ENCODE peak calls at places on chromosome 4, in four cellular contexts. A is IMR-90, E is H9, T is H1. B is an unnamed sample.

GRCh38 chr4:27702710-27703431 is 842.2 kb downstream of the STIM2 start:
- DNase-seq in A (peak), E (peak), T (peak), B (peak)

GRCh38 chr4:155353923-155354540 is 22.7 kb downstream of the MAP9 start:
- DNase-seq in A (peak), E (peak), T (peak), B (peak)

GRCh38 chr4:1628892-1629703 is 55.0 kb downstream of the FAM53A start:
- DNase-seq in A (peak), E (peak), T (peak), B (peak)

GRCh38 chr4:177405508-177405907 is 36.7 kb downstream of the AGA start:
- DNase-seq in A (no peak), E (no peak), T (no peak), B (no peak)

GRCh38 chr4:55733874-55734437 is 85.6 kb upstream of the EXOC1L start:
- DNase-seq in A (peak), E (no peak), T (no peak), B (no peak)

GRCh38 chr4:174578366-174578765 is 56.1 kb upstream of the HPGD start:
- DNase-seq in A (no peak), E (no peak), T (no peak), B (no peak)

GRCh38 chr4:152102184-152103000 is 341.6 kb upstream of the GATB start:
- DNase-seq in A (peak), E (no peak), T (no peak), B (peak)

GRCh38 chr4:76811604-76812412 is 86.1 kb downstream of the SOWAHB start:
- DNase-seq in A (peak), E (peak), T (no peak), B (peak)

GRCh38 chr4:102343964-102344519 is 1.2 kb downstream of the SLC39A8 start:
- DNase-seq in A (peak), E (no peak), T (no peak), B (no peak)

GRCh38 chr4:24473309-24473721 is 111.0 kb downstream of the DHX15 start:
- DNase-seq in A (peak), E (no peak), T (peak), B (peak)

GRCh38 chr4:169791064-169791463 is 33.3 kb upstream of the HPF1 start:
- DNase-seq in A (no peak), E (no peak), T (no peak), B (no peak)

GRCh38 chr4:27828843-27829242 is 968.2 kb downstream of the STIM2 start:
- DNase-seq in A (no peak), E (no peak), T (no peak), B (peak)

GRCh38 chr4:152258804-152259708 is 276.8 kb downstream of the FBXW7 start:
- DNase-seq in A (peak), E (no peak), T (no peak), B (peak)

GRCh38 chr4:128863314-128864075 is 54.0 kb downstream of the JADE1 start:
- DNase-seq in A (peak), E (peak), T (peak), B (peak)

DNA sequence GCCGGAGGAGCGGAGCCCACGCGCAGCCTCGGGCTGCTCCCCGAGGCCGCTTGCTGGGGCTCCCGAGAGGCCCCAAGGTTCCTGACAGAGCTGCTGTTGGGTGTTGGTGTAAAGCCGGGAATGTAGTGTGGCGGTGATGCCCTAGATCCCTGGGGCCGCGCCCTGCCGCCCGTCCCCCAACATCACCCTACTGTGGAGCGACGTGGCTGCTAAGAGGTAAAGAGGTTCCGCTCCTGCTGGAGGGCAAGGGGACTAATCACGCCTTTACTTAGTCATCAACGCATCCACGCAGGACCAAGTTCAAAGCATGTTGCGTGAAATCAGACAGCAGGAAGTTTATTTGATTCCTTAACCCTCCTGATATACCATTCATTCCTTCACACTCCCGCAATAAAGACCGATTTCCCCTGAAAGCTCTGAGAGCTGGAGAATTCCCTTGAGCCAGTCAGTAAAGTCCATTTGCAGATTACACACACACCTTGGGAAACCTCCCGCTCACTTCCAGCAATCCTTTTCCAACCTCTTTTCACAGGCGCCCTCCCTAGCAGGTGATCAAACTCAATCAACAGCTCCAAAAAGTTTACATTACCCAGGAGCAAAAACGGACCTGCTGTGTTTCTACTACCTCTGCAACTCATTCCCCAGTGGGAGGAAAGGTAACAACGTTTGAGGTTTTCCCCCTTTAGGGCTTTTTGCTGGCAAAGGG is 578 bp upstream of the GABRA2 start:
- DNase-seq in A (no peak), E (peak), T (no peak), B (peak)
- H2BK15ac ChIP-seq in A (no peak), E (no peak), T (no peak), B (no peak)

GRCh38 chr4:118883861-118884260 is 4.8 kb upstream of the SYNPO2 start:
- DNase-seq in A (no peak), E (no peak), T (no peak), B (peak)
- H3K56ac ChIP-seq in A (no peak), E (no peak), T (no peak), B (no peak)

GRCh38 chr4:2762048-2762447 is 5.9 kb upstream of the TNIP2 start:
- DNase-seq in A (no peak), E (no peak), T (no peak), B (no peak)

GRCh38 chr4:2767046-2767704 is 11.0 kb upstream of the TNIP2 start:
- DNase-seq in A (no peak), E (no peak), T (no peak), B (no peak)

GRCh38 chr4:2765832-2766526 is 9.8 kb upstream of the TNIP2 start:
- DNase-seq in A (no peak), E (no peak), T (no peak), B (no peak)

GRCh38 chr4:2761035-2761923 is 5.1 kb upstream of the TNIP2 start:
- DNase-seq in A (no peak), E (peak), T (no peak), B (peak)

GRCh38 chr4:2763511-2763967 is 7.4 kb upstream of the TNIP2 start:
- DNase-seq in A (no peak), E (no peak), T (no peak), B (no peak)
- H2BK15ac ChIP-seq in A (peak), E (no peak), T (peak), B (no peak)

GRCh38 chr4:86141166-86141565 is 218.7 kb downstream of the MAPK10 start:
- DNase-seq in A (no peak), E (no peak), T (no peak), B (no peak)
- H3K56ac ChIP-seq in A (no peak), E (no peak), T (no peak), B (no peak)

DNA sequence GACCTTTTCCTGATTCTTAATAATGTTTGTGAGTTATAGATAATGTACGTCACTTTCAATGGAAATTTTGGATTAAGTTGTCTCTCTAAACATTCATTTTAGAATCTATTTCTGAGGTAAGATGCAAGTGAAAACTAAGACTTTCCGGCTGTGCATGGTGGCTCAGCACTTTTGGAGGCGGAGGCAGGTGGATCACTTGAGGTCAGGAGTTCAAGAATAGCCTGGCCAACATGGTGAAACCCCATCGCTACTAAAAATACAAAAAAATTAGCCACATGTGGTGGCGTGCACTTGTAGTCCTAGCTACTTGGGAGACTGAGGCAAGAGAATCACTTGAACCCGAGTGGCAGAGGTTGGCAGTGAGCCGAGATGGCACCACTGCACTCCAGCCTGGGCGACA is 524.6 kb upstream of the SLIT2 start:
- DNase-seq in A (no peak), E (no peak), T (no peak), B (no peak)
- H2BK15ac ChIP-seq in A (no peak), E (no peak), T (no peak), B (no peak)

GRCh38 chr4:30001628-30002027 is 718.5 kb upstream of the PCDH7 start:
- DNase-seq in A (no peak), E (no peak), T (no peak), B (no peak)
- H3K56ac ChIP-seq in A (no peak), E (no peak), T (no peak), B (no peak)